ENCODE peak calls at places on chromosome 13, in nine cellular contexts. L is neuronal stem cell; Y is stimulated activated CD4-positive, alpha-beta T cell treated with anti-CD3 and anti-CD28 coated beads, Interleukin-15, amount 100 ng/mL, for 1 hour; F is AG09319; K is amniotic stem cell; M is adrenal gland; Z is breast epithelium; I is mucosa of gallbladder; E is stimulated activated CD8-positive, alpha-beta memory T cell treated with anti-CD3 and anti-CD28 coated beads, Interleukin-2, amount 100 ng/mL, for 48 hours. H is an unnamed sample.

GRCh38 chr13:35957174-35957867 is 173.9 kb downstream of the DCLK1 start:
- DNase-seq in F (no peak), M (no peak), I (no peak), L (no peak), Y (no peak), E (no peak), Z (no peak), K (no peak), H (no peak)

GRCh38 chr13:105972306-105972721 is 563.1 kb downstream of the EFNB2 start:
- DNase-seq in F (no peak), L (no peak), Y (no peak), M (no peak), I (no peak), E (no peak), Z (no peak), K (no peak), H (no peak)

GRCh38 chr13:114131581-114132418 is 623 bp downstream of the RASA3 start:
- DNase-seq in Y (no peak), M (no peak), K (no peak), I (no peak), Z (no peak), F (no peak), L (no peak), E (no peak), H (no peak)

GRCh38 chr13:62113145-62113544 is 697.5 kb upstream of the PCDH20 start:
- DNase-seq in I (no peak), F (no peak), M (no peak), K (no peak), Y (no peak), Z (no peak), L (no peak), E (no peak), H (no peak)

GRCh38 chr13:46304546-46304945 is 82.5 kb downstream of the RUBCNL start:
- DNase-seq in I (no peak), Y (no peak), M (no peak), L (no peak), Z (no peak), K (no peak), E (no peak), F (no peak), H (no peak)

GRCh38 chr13:105804561-105805190 is 730.8 kb downstream of the EFNB2 start:
- DNase-seq in I (no peak), K (peak; percentile 8), M (no peak), L (no peak), Y (no peak), E (no peak), Z (no peak), F (no peak), H (no peak)

GRCh38 chr13:23567792-23568480 is 2.3 kb upstream of the TNFRSF19 start:
- DNase-seq in Z (no peak), Y (no peak), M (no peak), K (no peak), L (peak; percentile 70), I (no peak), F (no peak), E (no peak), H (no peak)

GRCh38 chr13:41416276-41416675 is 41.1 kb upstream of the RGCC start:
- DNase-seq in Z (no peak), K (no peak), L (no peak), I (no peak), E (no peak), F (no peak), M (no peak), Y (no peak), H (no peak)

GRCh38 chr13:109655611-109656010 is 130.8 kb downstream of the IRS2 start:
- DNase-seq in K (no peak), F (no peak), E (no peak), I (no peak), Y (no peak), Z (no peak), L (no peak), M (no peak), H (no peak)

GRCh38 chr13:99228737-99229691 is 28.4 kb downstream of the UBAC2 start:
- DNase-seq in M (no peak), K (peak; percentile 24), Z (no peak), F (no peak), Y (no peak), L (no peak), I (no peak), E (no peak), H (no peak)

GRCh38 chr13:100330662-100331061 is 241.8 kb downstream of the PCCA start:
- DNase-seq in M (no peak), E (no peak), Y (no peak), Z (no peak), L (no peak), K (no peak), I (no peak), F (no peak), H (no peak)

GRCh38 chr13:30892966-30893365 is 13.1 kb upstream of the MEDAG start:
- DNase-seq in E (no peak), L (no peak), K (peak; percentile 28), I (no peak), Z (no peak), F (no peak), Y (no peak), M (peak; percentile 43), H (peak; percentile 83)

GRCh38 chr13:56670563-56670962 is 470.2 kb upstream of the PRR20A start:
- DNase-seq in I (no peak), K (no peak), M (no peak), Z (no peak), Y (no peak), E (no peak), L (no peak), F (no peak), H (no peak)

GRCh38 chr13:69374036-69374435 is 733.6 kb upstream of the ATXN8OS start:
- DNase-seq in E (no peak), Y (no peak), L (no peak), F (no peak), K (no peak), I (no peak), M (no peak), Z (no peak), H (no peak)

GRCh38 chr13:47415048-47415447 is 518.2 kb upstream of the HTR2A start:
- DNase-seq in Y (no peak), F (no peak), E (no peak), M (no peak), K (no peak), L (no peak), I (no peak), Z (no peak), H (no peak)

GRCh38 chr13:81406639-81407292 is 1065.8 kb upstream of the SPRY2 start:
- DNase-seq in K (no peak), L (no peak), Y (no peak), E (no peak), M (no peak), I (peak; percentile 53), Z (no peak), F (no peak), H (no peak)

GRCh38 chr13:47545630-47546029 is 455.4 kb downstream of the SUCLA2 start:
- DNase-seq in Y (no peak), K (no peak), M (no peak), Z (no peak), I (no peak), L (no peak), E (no peak), F (no peak), H (peak; percentile 14)

GRCh38 chr13:42495751-42496150 is 78.2 kb upstream of the TNFSF11 start:
- DNase-seq in K (no peak), F (no peak), L (no peak), Y (no peak), E (no peak), M (no peak), I (no peak), Z (no peak), H (no peak)